ENCODE peak calls at places on chromosomes 3 and 15, in seven cellular contexts. C is MM.1S, H is transverse colon, R is mammary epithelial cell, F is fibroblast of lung, B is AG10803, P is neural crest cell. N is an unnamed sample.
A peak's percentile ranks its signal among the peaks of the same experiment; 100 is the strongest.

GRCh38 chr3:61979645-61980430 is 393.5 kb downstream of the FEZF2 start:
- DNase-seq in R (no peak), P (no peak), F (peak; percentile 15), B (peak; percentile 32), H (no peak), C (no peak), N (peak; percentile 35)

GRCh38 chr15:71691700-71692417 is 118.5 kb upstream of the NR2E3 start:
- DNase-seq in F (peak; percentile 97), P (no peak), H (no peak), R (peak; percentile 83), C (no peak), B (peak; percentile 72), N (peak; percentile 74)

GRCh38 chr3:13461169-13462124 is 18.7 kb upstream of the HDAC11 start:
- DNase-seq in F (peak; percentile 27), B (no peak), R (no peak), P (peak; percentile 64), C (peak; percentile 88), H (peak; percentile 64), N (peak; percentile 70)

GRCh38 chr3:8441969-8442559 is 59.6 kb upstream of the LMCD1 start:
- DNase-seq in R (peak; percentile 30), H (no peak), C (no peak), P (peak; percentile 33), F (peak; percentile 72), B (peak; percentile 83), N (peak; percentile 75)

GRCh38 chr3:182908471-182908870 is 71.9 kb downstream of the DCUN1D1 start:
- DNase-seq in F (peak; percentile 13), C (no peak), B (peak; percentile 9), R (no peak), H (no peak), P (no peak), N (peak; percentile 40)

GRCh38 chr15:70322051-70322668 is 224.4 kb upstream of the TLE3 start:
- DNase-seq in F (no peak), B (no peak), P (no peak), C (no peak), R (no peak), H (no peak), N (no peak)

GRCh38 chr15:29136815-29137214 is 132.8 kb downstream of the NSMCE3 start:
- DNase-seq in R (no peak), F (no peak), B (no peak), H (no peak), P (no peak), C (no peak), N (no peak)

GRCh38 chr3:9439331-9439730 is 41.9 kb downstream of the SETD5 start:
- DNase-seq in H (no peak), B (no peak), F (peak; percentile 12), P (no peak), C (no peak), R (no peak), N (peak; percentile 24)

GRCh38 chr3:177459397-177459796 is 262.1 kb upstream of the TBL1XR1 start:
- DNase-seq in C (no peak), R (no peak), H (no peak), F (peak; percentile 89), B (peak; percentile 67), P (no peak), N (peak; percentile 99)

GRCh38 chr3:29329986-29330514 is 49.2 kb downstream of the RBMS3 start:
- DNase-seq in H (no peak), F (no peak), P (no peak), R (no peak), C (no peak), B (no peak), N (peak; percentile 51)

GRCh38 chr3:184235381-184236032 is 6.1 kb downstream of the VWA5B2 start:
- DNase-seq in B (no peak), H (no peak), P (no peak), C (no peak), F (no peak), R (no peak), N (no peak)

GRCh38 chr3:56347219-56347871 is 120.9 kb downstream of the ERC2 start:
- DNase-seq in P (peak; percentile 45), B (no peak), R (no peak), F (no peak), H (peak; percentile 10), C (no peak), N (no peak)

GRCh38 chr3:64022451-64023186 is 675 bp downstream of the PSMD6 start:
- DNase-seq in B (peak; percentile 24), C (no peak), H (no peak), P (no peak), F (peak; percentile 29), R (peak; percentile 35), N (peak; percentile 21)

GRCh38 chr3:64023187-64023860 is at the start of gene PSMD6:
- DNase-seq in R (peak; percentile 81), B (peak; percentile 81), F (peak; percentile 81), C (peak; percentile 90), H (peak; percentile 89), P (peak; percentile 99), N (peak; percentile 86)

GRCh38 chr3:64019879-64020278 is 3.4 kb downstream of the PSMD6 start:
- DNase-seq in R (no peak), B (no peak), C (no peak), F (no peak), P (no peak), H (no peak), N (no peak)

GRCh38 chr3:64016941-64017620 is 6.2 kb downstream of the PSMD6 start:
- DNase-seq in P (no peak), R (peak; percentile 10), B (peak; percentile 29), C (no peak), F (peak; percentile 42), H (no peak), N (no peak)

GRCh38 chr3:64019271-64019670 is 4.0 kb downstream of the PSMD6 start:
- DNase-seq in P (no peak), F (no peak), C (no peak), B (no peak), H (no peak), R (no peak), N (no peak)
- TF ChIP-seq CTCF in P (no peak), F (no peak), C (no peak), B (no peak), H (no peak), R (no peak), N (no peak)

GRCh38 chr3:46632792-46633191 is 20.5 kb downstream of the FAM240A start:
- DNase-seq in B (no peak), C (no peak), P (no peak), H (no peak), R (no peak), F (no peak), N (peak; percentile 53)
- TF ChIP-seq CTCF in B (no peak), C (no peak), P (no peak), H (no peak), R (no peak), F (no peak), N (no peak)

DNA sequence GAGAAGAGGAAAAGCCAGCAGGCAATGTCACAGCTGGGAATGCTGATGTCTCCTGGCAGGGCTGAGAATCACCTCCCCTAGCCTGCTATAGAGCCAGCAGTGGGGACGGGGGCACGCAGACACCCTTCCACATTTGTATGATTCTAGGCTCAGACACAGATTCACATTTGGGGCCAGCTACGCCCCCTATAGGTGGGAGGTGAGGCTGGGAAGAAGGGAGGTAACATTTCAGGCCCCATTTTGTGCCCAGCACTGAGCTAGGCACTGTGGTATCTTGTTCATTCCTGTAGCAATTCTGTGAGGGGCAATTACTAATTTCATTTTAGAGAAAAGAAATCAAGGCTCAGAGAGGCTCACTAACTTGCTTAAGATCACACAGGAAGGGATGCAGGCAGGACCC is 15.9 kb upstream of the ACAD9 start:
- DNase-seq in C (no peak), P (no peak), B (no peak), R (no peak), H (no peak), F (no peak), N (no peak)
- TF ChIP-seq CTCF in C (peak; percentile 30), P (peak; percentile 42), B (peak; percentile 26), R (no peak), H (no peak), F (no peak), N (peak; percentile 49)

DNA sequence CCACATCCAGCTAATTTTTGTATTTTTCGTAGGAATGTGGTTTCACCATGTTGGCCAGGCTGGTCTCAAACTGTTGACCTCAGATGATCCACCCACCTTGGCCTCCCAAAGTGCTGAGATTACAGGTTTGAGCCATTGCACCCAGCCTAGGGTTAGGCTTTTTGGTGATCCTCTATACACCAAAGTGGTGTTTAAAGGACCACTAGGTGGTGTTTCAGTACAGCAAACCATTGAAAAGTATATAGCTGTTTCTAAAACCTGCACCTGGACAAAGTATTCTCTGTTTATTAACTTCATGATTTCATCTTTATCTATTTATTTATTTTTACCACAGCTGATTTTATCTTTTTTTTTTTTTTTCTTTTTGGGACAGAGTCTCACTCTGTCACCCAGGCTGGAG is 68.4 kb downstream of the MINDY2 start:
- DNase-seq in H (no peak), C (peak; percentile 16), R (peak; percentile 7), P (no peak), F (no peak), B (peak; percentile 3), N (peak; percentile 30)
- TF ChIP-seq CTCF in H (no peak), C (peak; percentile 28), R (no peak), P (peak; percentile 49), F (peak; percentile 7), B (peak; percentile 38), N (peak; percentile 45)

GRCh38 chr15:73717802-73718201 is 33.6 kb downstream of the CD276 start:
- DNase-seq in F (no peak), H (no peak), P (no peak), C (no peak), R (no peak), B (no peak), N (no peak)
- TF ChIP-seq CTCF in F (peak; percentile 10), H (no peak), P (peak; percentile 35), C (no peak), R (no peak), B (peak; percentile 8), N (peak; percentile 36)

GRCh38 chr15:50225057-50225456 is 40.5 kb downstream of the HDC start:
- DNase-seq in P (no peak), C (no peak), F (no peak), B (no peak), H (no peak), R (no peak), N (no peak)
- TF ChIP-seq CTCF in P (no peak), C (no peak), F (no peak), B (no peak), H (no peak), R (no peak), N (no peak)

N was measured in choroid plexus epithelial cell.